ENCODE peak calls at places on chromosome 20, in ten cellular contexts. Q, C, B, S, D, T, V, Z, X and P are unnamed samples.
A peak's percentile ranks its signal among the peaks of the same experiment; 100 is the strongest.

GRCh38 chr20:53291548-53291947 is 302.1 kb downstream of the ZNF217 start:
- DNase-seq in Q (no peak), C (no peak), B (no peak), S (no peak), D (peak; percentile 82), T (no peak), V (peak; percentile 44), Z (no peak), X (no peak), P (no peak)

GRCh38 chr20:10178727-10179313 is 39.8 kb upstream of the SNAP25 start:
- DNase-seq in Q (no peak), C (no peak), B (no peak), S (no peak), D (no peak), T (no peak), V (no peak), Z (no peak), X (no peak), P (no peak)

GRCh38 chr20:41030536-41031242 is 2.1 kb downstream of the TOP1 start:
- DNase-seq in Q (no peak), C (peak; percentile 71), B (peak; percentile 56), S (no peak), D (no peak), T (no peak), V (no peak), Z (no peak), X (peak; percentile 58), P (no peak)

GRCh38 chr20:3374296-3374695 is 33.2 kb downstream of the DNAAF9 start:
- DNase-seq in Q (no peak), C (peak; percentile 49), B (no peak), S (no peak), D (no peak), T (no peak), V (no peak), Z (no peak), X (no peak), P (no peak)

GRCh38 chr20:44264287-44264686 is 17.2 kb downstream of the GDAP1L1 start:
- DNase-seq in Q (no peak), C (no peak), B (no peak), S (no peak), D (peak; percentile 87), T (no peak), V (no peak), Z (no peak), X (peak; percentile 9), P (no peak)

GRCh38 chr20:10185741-10186558 is 32.7 kb upstream of the SNAP25 start:
- DNase-seq in Q (no peak), C (peak; percentile 16), B (peak; percentile 37), S (no peak), D (no peak), T (peak; percentile 29), V (peak; percentile 27), Z (no peak), X (no peak), P (no peak)

GRCh38 chr20:32532246-32532645 is 52.9 kb downstream of the NOL4L start:
- DNase-seq in Q (no peak), C (no peak), B (no peak), S (no peak), D (no peak), T (peak; percentile 40), V (no peak), Z (no peak), X (no peak), P (no peak)

GRCh38 chr20:2757001-2757400 is 43.4 kb downstream of the CPXM1 start:
- DNase-seq in Q (no peak), C (no peak), B (no peak), S (no peak), D (no peak), T (no peak), V (no peak), Z (no peak), X (no peak), P (no peak)

GRCh38 chr20:32526125-32526524 is 59.0 kb downstream of the NOL4L start:
- DNase-seq in Q (no peak), C (no peak), B (no peak), S (no peak), D (no peak), T (peak; percentile 18), V (no peak), Z (no peak), X (no peak), P (no peak)

GRCh38 chr20:38034961-38035360 is 1.4 kb downstream of the RPRD1B start:
- DNase-seq in Q (no peak), C (no peak), B (no peak), S (no peak), D (no peak), T (no peak), V (no peak), Z (no peak), X (peak; percentile 21), P (no peak)

GRCh38 chr20:2652724-2653510 is 485 bp downstream of the NOP56 start:
- DNase-seq in Q (no peak), C (peak; percentile 10), B (peak; percentile 13), S (no peak), D (no peak), T (no peak), V (peak; percentile 38), Z (no peak), X (peak; percentile 13), P (peak; percentile 23)

GRCh38 chr20:36950432-36951197 is 893 bp downstream of the SAMHD1 start:
- DNase-seq in Q (peak; percentile 59), C (peak; percentile 39), B (peak; percentile 23), S (no peak), D (peak; percentile 76), T (peak; percentile 75), V (no peak), Z (no peak), X (peak; percentile 30), P (no peak)

GRCh38 chr20:17848649-17849048 is 119.9 kb downstream of the SNX5 start:
- DNase-seq in Q (no peak), C (no peak), B (no peak), S (no peak), D (no peak), T (no peak), V (no peak), Z (no peak), X (no peak), P (no peak)

DNA sequence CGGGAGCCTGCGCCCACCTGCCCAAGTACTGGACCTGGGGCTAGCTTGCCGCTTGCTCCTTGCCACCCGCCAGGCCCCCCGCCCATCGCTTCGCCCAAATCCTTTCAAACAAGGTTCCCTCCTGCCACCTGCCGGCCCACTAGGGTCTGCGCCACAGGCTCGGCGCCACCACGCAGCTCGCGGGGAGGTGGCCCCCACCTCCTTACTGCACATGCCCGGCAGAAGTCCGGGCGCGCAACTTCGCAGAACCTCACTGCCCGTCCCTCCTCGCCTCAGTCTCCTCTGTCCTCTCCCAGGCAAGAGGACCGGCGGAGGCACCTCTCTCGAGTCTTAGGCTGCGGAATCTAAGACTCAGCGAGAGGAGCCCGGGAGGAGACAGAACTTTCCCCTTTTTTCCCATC is 11.2 kb downstream of the GNAS-AS1 start:
- DNase-seq in Q (no peak), C (peak; percentile 23), B (peak; percentile 36), S (no peak), D (peak; percentile 84), T (peak; percentile 68), V (peak; percentile 73), Z (no peak), X (peak; percentile 16), P (no peak)
- TF ChIP-seq CTCF in Q (no peak), C (peak; percentile 52), B (peak; percentile 64), S (no peak), D (peak; percentile 77), T (peak; percentile 31), V (peak; percentile 55), Z (no peak), X (no peak), P (peak; percentile 59)

GRCh38 chr20:50344232-50345071 is 153.8 kb downstream of the CEBPB start:
- DNase-seq in Q (no peak), C (no peak), B (no peak), S (no peak), D (peak; percentile 75), T (no peak), V (no peak), Z (no peak), X (no peak), P (no peak)
- TF ChIP-seq CTCF in Q (no peak), C (peak; percentile 19), B (peak; percentile 49), S (no peak), D (peak; percentile 66), T (no peak), V (peak; percentile 19), Z (no peak), X (peak; percentile 22), P (peak; percentile 16)

GRCh38 chr20:6636209-6637159 is 131.0 kb upstream of the BMP2 start:
- DNase-seq in Q (no peak), C (peak; percentile 77), B (peak; percentile 92), S (no peak), D (peak; percentile 69), T (no peak), V (no peak), Z (no peak), X (peak; percentile 64), P (no peak)
- TF ChIP-seq CTCF in Q (no peak), C (peak; percentile 63), B (peak; percentile 81), S (no peak), D (peak; percentile 84), T (peak; percentile 72), V (peak; percentile 40), Z (no peak), X (peak; percentile 65), P (peak; percentile 71)

GRCh38 chr20:63452341-63453028 is 20.0 kb downstream of the KCNQ2 start:
- DNase-seq in Q (no peak), C (no peak), B (no peak), S (no peak), D (no peak), T (no peak), V (no peak), Z (no peak), X (no peak), P (no peak)

GRCh38 chr20:63455568-63455859 is 16.9 kb downstream of the KCNQ2 start:
- DNase-seq in Q (no peak), C (no peak), B (no peak), S (no peak), D (no peak), T (no peak), V (no peak), Z (no peak), X (no peak), P (no peak)

GRCh38 chr20:63451821-63452220 is 20.6 kb downstream of the KCNQ2 start:
- DNase-seq in Q (no peak), C (no peak), B (no peak), S (no peak), D (no peak), T (no peak), V (no peak), Z (no peak), X (no peak), P (no peak)

GRCh38 chr20:63454729-63455567 is 17.5 kb downstream of the KCNQ2 start:
- DNase-seq in Q (no peak), C (no peak), B (no peak), S (no peak), D (no peak), T (no peak), V (no peak), Z (no peak), X (no peak), P (no peak)

DNA sequence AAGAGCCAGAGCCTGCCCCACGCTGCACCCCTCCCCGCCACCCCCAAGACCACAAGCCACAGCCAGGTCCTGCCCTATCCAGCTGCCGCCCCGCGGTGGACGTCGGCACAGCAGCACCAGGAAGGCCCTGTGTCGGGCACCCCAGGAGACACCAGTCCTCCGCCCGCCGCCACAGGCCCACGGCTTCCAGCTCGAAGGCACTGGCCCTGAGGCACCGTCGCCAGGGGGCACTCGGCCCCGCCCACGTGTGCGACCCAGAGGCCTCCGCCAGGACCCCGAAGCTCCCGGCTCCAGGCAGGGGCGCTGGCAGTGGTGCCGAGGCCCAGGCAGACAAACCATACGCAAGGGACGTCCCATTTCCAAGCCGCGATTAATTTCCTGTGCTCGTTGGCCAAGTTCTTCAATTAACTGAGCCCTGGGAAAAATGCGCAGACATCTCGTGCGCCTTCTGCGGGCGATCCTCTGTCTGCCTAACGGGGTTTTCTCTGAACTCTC is 19.4 kb downstream of the KCNQ2 start:
- DNase-seq in Q (no peak), C (no peak), B (no peak), S (no peak), D (peak; percentile 82), T (no peak), V (peak; percentile 88), Z (no peak), X (no peak), P (no peak)
- TF ChIP-seq CTCF in Q (no peak), C (peak; percentile 11), B (no peak), S (no peak), D (no peak), T (no peak), V (peak; percentile 56), Z (no peak), X (no peak), P (no peak)